ENCODE peak calls at places on chromosomes 7 and 10, in six cellular contexts. R, Q, H, T, K and J are unnamed samples.

GRCh38 chr7:143393267-143394041 is 12.3 kb downstream of the ZYX start:
- DNase-seq in Q (peak; percentile 76), K (no peak), H (no peak), R (no peak), T (no peak), J (peak; percentile 74)

GRCh38 chr7:83655951-83656556 is 7.1 kb upstream of the SEMA3E start:
- DNase-seq in Q (peak; percentile 12), H (peak; percentile 28), T (peak; percentile 58), K (peak; percentile 82), R (no peak), J (peak; percentile 20)

GRCh38 chr10:127524869-127525268 is 24.2 kb upstream of the NPS start:
- DNase-seq in H (no peak), Q (no peak), R (no peak), K (no peak), T (peak; percentile 82), J (no peak)

GRCh38 chr7:151678227-151678604 is 158.5 kb upstream of the RHEB start:
- DNase-seq in K (no peak), H (no peak), Q (no peak), R (no peak), T (no peak), J (no peak)

GRCh38 chr7:6164491-6164890 is 107.9 kb downstream of the CYTH3 start:
- DNase-seq in H (no peak), Q (peak; percentile 65), K (no peak), R (no peak), T (no peak), J (no peak)

GRCh38 chr10:100886946-100887345 is 25.8 kb upstream of the SLF2 start:
- DNase-seq in R (no peak), H (no peak), K (no peak), Q (no peak), T (no peak), J (no peak)

GRCh38 chr10:92839191-92840085 is 8.9 kb upstream of the EXOC6 start:
- DNase-seq in H (no peak), R (peak; percentile 26), K (peak; percentile 92), Q (peak; percentile 64), T (no peak), J (peak; percentile 18)

GRCh38 chr7:133662830-133663229 is 410.0 kb downstream of the EXOC4 start:
- DNase-seq in K (peak; percentile 33), H (no peak), Q (no peak), R (no peak), T (no peak), J (no peak)

GRCh38 chr7:151689196-151689971 is 169.7 kb upstream of the RHEB start:
- DNase-seq in K (no peak), T (peak; percentile 43), Q (no peak), H (no peak), R (no peak), J (peak; percentile 62)

GRCh38 chr7:139991911-139992310 is 70.8 kb downstream of the PARP12 start:
- DNase-seq in R (no peak), Q (no peak), T (no peak), K (no peak), H (no peak), J (no peak)

GRCh38 chr10:57692255-57692980 is 575.3 kb downstream of the IPMK start:
- DNase-seq in K (no peak), T (no peak), R (no peak), Q (no peak), H (peak; percentile 82), J (no peak)

GRCh38 chr10:46526682-46527038 is 29.8 kb downstream of the GPRIN2 start:
- DNase-seq in R (no peak), T (no peak), K (peak; percentile 17), Q (no peak), H (no peak), J (no peak)

GRCh38 chr7:111640416-111640815 is 78.1 kb upstream of the IMMP2L start:
- DNase-seq in H (no peak), Q (no peak), R (no peak), T (no peak), K (no peak), J (no peak)

GRCh38 chr10:26385443-26385842 is 52.7 kb upstream of the APBB1IP start:
- DNase-seq in H (no peak), K (no peak), T (no peak), R (no peak), Q (no peak), J (no peak)

GRCh38 chr7:124652237-124652636 is 113.4 kb downstream of the GPR37 start:
- DNase-seq in Q (no peak), H (no peak), T (no peak), K (no peak), R (no peak), J (no peak)

GRCh38 chr7:130352335-130353074 is 7.9 kb downstream of the CPA5 start:
- DNase-seq in Q (no peak), R (no peak), K (no peak), T (peak; percentile 41), H (peak; percentile 8), J (no peak)

GRCh38 chr7:37921340-37921805 is 933 bp downstream of the EPDR1 start:
- DNase-seq in H (no peak), Q (peak; percentile 39), K (peak; percentile 80), T (peak; percentile 84), R (no peak), J (peak; percentile 59)

GRCh38 chr10:70925377-70926214 is 37.2 kb upstream of the PCBD1 start:
- DNase-seq in H (no peak), T (no peak), Q (peak; percentile 68), K (peak; percentile 68), R (peak; percentile 32), J (peak; percentile 15)

GRCh38 chr7:43764807-43765491 is 6.5 kb downstream of the BLVRA start:
- DNase-seq in H (no peak), R (no peak), T (no peak), Q (no peak), K (peak; percentile 38), J (no peak)

GRCh38 chr7:19122018-19122588 is 4.7 kb upstream of the TWIST1 start:
- DNase-seq in T (peak; percentile 74), K (peak; percentile 61), H (no peak), Q (peak; percentile 35), R (no peak), J (no peak)

GRCh38 chr7:69651101-69651590 is 52.9 kb downstream of the AUTS2 start:
- DNase-seq in K (no peak), Q (no peak), T (no peak), R (no peak), H (no peak), J (no peak)

GRCh38 chr10:24034571-24034970 is 174.4 kb upstream of the KIAA1217 start:
- DNase-seq in R (no peak), T (no peak), K (no peak), H (no peak), Q (no peak), J (peak; percentile 3)

GRCh38 chr7:121608785-121609184 is 212.7 kb upstream of the FAM3C start:
- DNase-seq in T (no peak), R (no peak), K (no peak), Q (no peak), H (no peak), J (peak; percentile 3)

GRCh38 chr7:43872401-43873165 is 3.3 kb upstream of the MRPS24 start:
- DNase-seq in T (no peak), R (no peak), K (no peak), H (peak; percentile 82), Q (no peak), J (peak; percentile 76)